ENCODE peak calls at places on chromosome X, in seven cellular contexts. One of them, this sample, is unnamed.

GRCh38 chrX:22542641-22543040 is 269.9 kb downstream of the CBLL2 start:
- DNase-seq in GM13977: no peak
- DNase-seq in activated T-helper 1 cell treated with anti-CD3 and anti-CD28 coated beads, Interleukin-2, amount 50 U/mL, for 16 hours: no peak
- DNase-seq in GM20000: no peak
- DNase-seq in CD8-positive, alpha-beta memory T cell: no peak
- DNase-seq in NCI-H1694: no peak
- DNase-seq in psoas muscle: no peak
- DNase-seq in this sample: no peak

GRCh38 chrX:8743126-8743732 is 11.3 kb upstream of the ANOS1 start:
- DNase-seq in GM13977: peak
- DNase-seq in activated T-helper 1 cell treated with anti-CD3 and anti-CD28 coated beads, Interleukin-2, amount 50 U/mL, for 16 hours: peak
- DNase-seq in GM20000: peak
- DNase-seq in CD8-positive, alpha-beta memory T cell: peak
- DNase-seq in NCI-H1694: no peak
- DNase-seq in psoas muscle: peak
- DNase-seq in this sample: no peak

GRCh38 chrX:71617742-71618141 is 569 bp downstream of the CXCR3 start:
- DNase-seq in GM13977: no peak
- DNase-seq in activated T-helper 1 cell treated with anti-CD3 and anti-CD28 coated beads, Interleukin-2, amount 50 U/mL, for 16 hours: no peak
- DNase-seq in GM20000: no peak
- DNase-seq in CD8-positive, alpha-beta memory T cell: no peak
- DNase-seq in NCI-H1694: no peak
- DNase-seq in psoas muscle: no peak
- DNase-seq in this sample: no peak

GRCh38 chrX:43735534-43735933 is 79.4 kb downstream of the MAOA start:
- DNase-seq in GM13977: no peak
- DNase-seq in activated T-helper 1 cell treated with anti-CD3 and anti-CD28 coated beads, Interleukin-2, amount 50 U/mL, for 16 hours: no peak
- DNase-seq in GM20000: no peak
- DNase-seq in CD8-positive, alpha-beta memory T cell: no peak
- DNase-seq in NCI-H1694: no peak
- DNase-seq in psoas muscle: no peak
- DNase-seq in this sample: no peak

GRCh38 chrX:149540621-149541520 is at the start of gene EOLA1:
- DNase-seq in GM13977: peak
- DNase-seq in activated T-helper 1 cell treated with anti-CD3 and anti-CD28 coated beads, Interleukin-2, amount 50 U/mL, for 16 hours: peak
- DNase-seq in GM20000: peak
- DNase-seq in CD8-positive, alpha-beta memory T cell: peak
- DNase-seq in NCI-H1694: peak
- DNase-seq in psoas muscle: peak
- DNase-seq in this sample: peak

GRCh38 chrX:8783100-8784098 is 17.8 kb downstream of the FAM9A start:
- DNase-seq in GM13977: peak
- DNase-seq in activated T-helper 1 cell treated with anti-CD3 and anti-CD28 coated beads, Interleukin-2, amount 50 U/mL, for 16 hours: no peak
- DNase-seq in GM20000: peak
- DNase-seq in CD8-positive, alpha-beta memory T cell: peak
- DNase-seq in NCI-H1694: no peak
- DNase-seq in psoas muscle: no peak
- DNase-seq in this sample: no peak

GRCh38 chrX:536616-537015 is 94.0 kb upstream of the SHOX start:
- DNase-seq in GM13977: no peak
- DNase-seq in activated T-helper 1 cell treated with anti-CD3 and anti-CD28 coated beads, Interleukin-2, amount 50 U/mL, for 16 hours: no peak
- DNase-seq in GM20000: no peak
- DNase-seq in CD8-positive, alpha-beta memory T cell: no peak
- DNase-seq in NCI-H1694: no peak
- DNase-seq in psoas muscle: no peak
- DNase-seq in this sample: no peak

GRCh38 chrX:38660395-38661179 is 99.2 kb downstream of the TSPAN7 start:
- DNase-seq in GM13977: no peak
- DNase-seq in activated T-helper 1 cell treated with anti-CD3 and anti-CD28 coated beads, Interleukin-2, amount 50 U/mL, for 16 hours: no peak
- DNase-seq in GM20000: no peak
- DNase-seq in CD8-positive, alpha-beta memory T cell: no peak
- DNase-seq in NCI-H1694: no peak
- DNase-seq in psoas muscle: no peak
- DNase-seq in this sample: no peak

GRCh38 chrX:155966876-155967275 is 30.6 kb upstream of the IL9R start:
- DNase-seq in GM13977: peak
- DNase-seq in activated T-helper 1 cell treated with anti-CD3 and anti-CD28 coated beads, Interleukin-2, amount 50 U/mL, for 16 hours: no peak
- DNase-seq in GM20000: peak
- DNase-seq in CD8-positive, alpha-beta memory T cell: peak
- DNase-seq in NCI-H1694: no peak
- DNase-seq in psoas muscle: no peak
- DNase-seq in this sample: peak

GRCh38 chrX:13742397-13743176 is 8.0 kb downstream of the OFD1 start:
- DNase-seq in GM13977: peak
- DNase-seq in activated T-helper 1 cell treated with anti-CD3 and anti-CD28 coated beads, Interleukin-2, amount 50 U/mL, for 16 hours: no peak
- DNase-seq in GM20000: peak
- DNase-seq in CD8-positive, alpha-beta memory T cell: peak
- DNase-seq in NCI-H1694: no peak
- DNase-seq in psoas muscle: no peak
- DNase-seq in this sample: peak